ENCODE peak calls at places on chromosomes 2 and 18, in four cellular contexts. D is AG10803, L is GM06990, W is spleen. G is an unnamed sample.
A peak's percentile ranks its signal among the peaks of the same experiment; 100 is the strongest.

GRCh38 chr2:221997100-221997499 is 301.7 kb downstream of the PAX3 start:
- DNase-seq in D (peak; percentile 68), L (no peak), W (no peak), G (peak; percentile 79)

GRCh38 chr2:140851258-140851657 is 1279.6 kb downstream of the LRP1B start:
- DNase-seq in D (no peak), L (no peak), W (no peak), G (no peak)

GRCh38 chr18:11146947-11147345 is 2.4 kb downstream of the PIEZO2 start:
- DNase-seq in D (no peak), L (no peak), W (no peak), G (no peak)

GRCh38 chr2:79139423-79139822 is 19.1 kb downstream of the REG1A start:
- DNase-seq in D (no peak), L (no peak), W (no peak), G (no peak)

GRCh38 chr2:191299866-191300265 is 54.7 kb downstream of the MYO1B start:
- DNase-seq in D (peak; percentile 82), L (no peak), W (no peak), G (no peak)

GRCh38 chr2:177363332-177363731 is 29.2 kb upstream of the AGPS start:
- DNase-seq in D (no peak), L (no peak), W (no peak), G (no peak)

GRCh38 chr2:112148477-112148876 is 10.3 kb downstream of the FBLN7 start:
- DNase-seq in D (no peak), L (no peak), W (no peak), G (no peak)

GRCh38 chr2:187878096-187878495 is 323.9 kb upstream of the TFPI start:
- DNase-seq in D (peak; percentile 9), L (no peak), W (no peak), G (no peak)

GRCh38 chr2:239599299-239599698 is 198.5 kb upstream of the HDAC4 start:
- DNase-seq in D (no peak), L (no peak), W (peak; percentile 52), G (no peak)

GRCh38 chr2:229642371-229642770 is 72.0 kb downstream of the DNER start:
- DNase-seq in D (no peak), L (no peak), W (no peak), G (peak; percentile 11)

GRCh38 chr2:190979906-190980629 is 33.9 kb downstream of the STAT1 start:
- DNase-seq in D (no peak), L (no peak), W (peak; percentile 84), G (no peak)

GRCh38 chr2:227464356-227464755 is 7.6 kb upstream of the AGFG1 start:
- DNase-seq in D (no peak), L (no peak), W (no peak), G (no peak)

GRCh38 chr2:112020561-112020960 is 34.5 kb upstream of the TMEM87B start:
- DNase-seq in D (no peak), L (no peak), W (no peak), G (no peak)

GRCh38 chr2:38602136-38602731 is 494 bp downstream of the HNRNPLL start:
- DNase-seq in D (peak; percentile 11), L (no peak), W (peak; percentile 91), G (no peak)

GRCh38 chr2:170148161-170148560 is 29.8 kb upstream of the MYO3B start:
- DNase-seq in D (no peak), L (no peak), W (no peak), G (peak; percentile 57)

GRCh38 chr2:41736586-41736985 is 311.2 kb upstream of the PKDCC start:
- DNase-seq in D (no peak), L (no peak), W (no peak), G (no peak)

GRCh38 chr2:20421988-20422678 is 24.7 kb upstream of the RHOB start:
- DNase-seq in D (peak; percentile 96), L (no peak), W (peak; percentile 89), G (peak; percentile 97)

GRCh38 chr18:74598350-74599001 is 806 bp downstream of the ZNF407 start:
- DNase-seq in D (peak; percentile 17), L (peak; percentile 87), W (peak; percentile 96), G (peak; percentile 51)

GRCh38 chr2:100821255-100821912 is 1.4 kb downstream of the NPAS2 start:
- DNase-seq in D (no peak), L (no peak), W (no peak), G (no peak)
- TF ChIP-seq CTCF in D (no peak), L (no peak), W (no peak), G (no peak)

GRCh38 chr2:101622633-101623521 is 74.6 kb upstream of the MAP4K4 start:
- DNase-seq in D (no peak), L (peak; percentile 58), W (no peak), G (no peak)
- H3K4me3 ChIP-seq in D (no peak overlapping the region), L (peak overlapping the region; percentile 37), W (no peak overlapping the region), G (no peak overlapping the region)

DNA sequence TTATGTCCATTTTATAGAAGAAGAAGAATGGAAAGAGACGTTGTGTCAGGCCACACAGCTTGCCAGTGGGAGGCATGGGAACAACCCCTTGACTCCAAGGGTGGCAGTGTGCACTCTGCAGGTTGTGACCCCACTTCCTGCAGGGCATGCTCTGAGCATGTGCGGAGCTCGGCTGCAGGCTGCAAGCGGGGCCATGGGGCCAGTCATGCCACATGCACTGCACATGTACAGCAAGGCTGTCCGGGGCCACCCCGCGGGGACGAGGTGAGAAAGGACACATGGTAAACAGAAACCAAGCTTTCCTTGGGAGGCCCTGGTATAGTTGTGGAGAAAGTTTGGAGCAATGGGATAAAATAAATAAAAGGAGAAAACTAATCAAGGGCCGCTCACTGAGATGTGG is 47.4 kb upstream of the DNMT3A start:
- DNase-seq in D (no peak), L (no peak), W (no peak), G (no peak)
- TF ChIP-seq CTCF in D (no peak), L (no peak), W (no peak), G (no peak)

GRCh38 chr2:153476491-153477095 is 2.0 kb downstream of the RPRM start:
- DNase-seq in D (no peak), L (no peak), W (no peak), G (no peak)
- H3K4me3 ChIP-seq in D (no peak overlapping the region), L (no peak overlapping the region), W (peak overlapping the region; percentile 48), G (no peak overlapping the region)

DNA sequence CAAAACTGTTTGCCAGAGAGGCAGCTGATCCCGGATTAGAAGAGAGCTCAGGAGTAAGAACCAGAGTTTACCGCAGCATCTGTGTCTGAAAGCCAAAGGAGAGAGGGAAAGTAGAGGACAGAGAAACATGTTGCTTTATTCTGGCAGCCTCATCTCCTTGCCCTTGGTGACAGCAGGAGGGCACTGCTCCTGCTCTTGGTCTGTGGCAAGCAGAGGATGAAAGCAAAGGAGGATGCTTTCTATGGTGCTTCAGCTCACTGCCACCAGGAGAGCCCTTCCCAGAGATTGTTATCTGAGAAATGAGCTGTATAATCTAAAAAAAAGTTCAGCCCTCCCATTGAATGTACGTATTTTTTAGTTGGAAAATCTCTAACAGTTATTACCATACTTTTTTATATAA is 7.7 kb downstream of the SLC1A4 start:
- DNase-seq in D (no peak), L (no peak), W (no peak), G (no peak)
- TF ChIP-seq CTCF in D (no peak), L (no peak), W (no peak), G (peak; percentile 6)

DNA sequence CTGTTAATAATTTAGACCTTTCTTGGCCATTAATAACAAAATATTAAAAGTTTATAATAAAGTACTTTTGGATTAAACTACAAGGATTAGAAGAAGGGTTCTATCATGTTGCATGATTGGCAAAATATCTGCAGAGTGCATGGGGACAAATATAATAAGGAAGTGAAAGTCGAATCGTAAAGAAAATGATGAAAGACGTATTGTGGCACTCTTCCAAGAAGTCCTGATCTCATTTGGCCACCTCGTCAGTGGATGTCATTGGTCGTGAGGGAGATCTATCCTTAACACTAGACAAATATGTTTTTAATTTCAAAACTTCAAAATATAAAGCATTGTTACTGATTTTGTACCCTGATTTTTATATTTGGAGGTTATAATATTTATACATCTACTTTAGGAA is 197.7 kb upstream of the STON1 start:
- DNase-seq in D (peak; percentile 42), L (no peak), W (no peak), G (peak; percentile 54)
- H3K4me3 ChIP-seq in D (peak overlapping the region; percentile 3), L (no peak overlapping the region), W (no peak overlapping the region), G (no peak overlapping the region)

GRCh38 chr2:336360-336759 is 48.5 kb upstream of the ALKAL2 start:
- DNase-seq in D (no peak), L (no peak), W (no peak), G (no peak)
- TF ChIP-seq CTCF in D (no peak), L (no peak), W (no peak), G (no peak)